ENCODE peak calls at places on chromosomes 13 and 19, in ten cellular contexts. Z, W, L, X, Q, B, E, M, C and U are unnamed samples.

GRCh38 chr13:104592545-104593250 is 1526.5 kb upstream of the SLC10A2 start:
- DNase-seq in Z (no peak), W (no peak), L (no peak), X (no peak), Q (no peak), B (no peak), E (no peak), M (no peak), C (no peak), U (no peak)

GRCh38 chr19:10408511-10409291 is 5.4 kb upstream of the CDC37 start:
- DNase-seq in Z (peak), W (no peak), L (no peak), X (no peak), Q (no peak), B (peak), E (peak), M (no peak), C (no peak), U (no peak)

GRCh38 chr19:45363861-45364459 is 6.4 kb downstream of the ERCC2 start:
- DNase-seq in Z (no peak), W (no peak), L (no peak), X (no peak), Q (no peak), B (no peak), E (no peak), M (no peak), C (no peak), U (no peak)

GRCh38 chr13:62293081-62293480 is 877.4 kb upstream of the PCDH20 start:
- DNase-seq in Z (no peak), W (no peak), L (no peak), X (no peak), Q (no peak), B (no peak), E (no peak), M (no peak), C (no peak), U (peak)

GRCh38 chr13:97434417-97435296 is 688 bp downstream of the RAP2A start:
- DNase-seq in Z (no peak), W (peak), L (peak), X (peak), Q (peak), B (peak), E (peak), M (peak), C (peak), U (peak)

GRCh38 chr13:106657104-106657503 is 89.2 kb upstream of the ARGLU1 start:
- DNase-seq in Z (no peak), W (no peak), L (no peak), X (no peak), Q (no peak), B (no peak), E (no peak), M (no peak), C (no peak), U (no peak)

GRCh38 chr19:40356681-40357595 is 8.4 kb downstream of the PLD3 start:
- DNase-seq in Z (peak), W (no peak), L (no peak), X (no peak), Q (no peak), B (no peak), E (no peak), M (no peak), C (no peak), U (no peak)

GRCh38 chr19:55005684-55006488 is 32.2 kb downstream of the GP6 start:
- DNase-seq in Z (no peak), W (peak), L (no peak), X (peak), Q (peak), B (peak), E (peak), M (no peak), C (no peak), U (peak)

GRCh38 chr19:57978586-57979289 is 4.4 kb upstream of the C19orf18 start:
- DNase-seq in Z (no peak), W (no peak), L (no peak), X (no peak), Q (no peak), B (no peak), E (no peak), M (no peak), C (peak), U (no peak)

GRCh38 chr13:113658836-113659235 is 838 bp upstream of the ATP4B start:
- DNase-seq in Z (peak), W (no peak), L (peak), X (no peak), Q (no peak), B (no peak), E (no peak), M (no peak), C (no peak), U (peak)

GRCh38 chr19:18063463-18063862 is 23.3 kb downstream of the IL12RB1 start:
- DNase-seq in Z (no peak), W (no peak), L (no peak), X (no peak), Q (no peak), B (no peak), E (no peak), M (no peak), C (no peak), U (no peak)